ENCODE peak calls at places on chromosome 16, in four cellular contexts. Q, L, F and G are unnamed samples.

GRCh38 chr16:86382067-86382773 is 128.1 kb upstream of the FOXF1 start:
- DNase-seq in F (no peak), L (no peak), Q (no peak), G (no peak)

GRCh38 chr16:8943001-8943763 is 20.5 kb downstream of the USP7 start:
- DNase-seq in F (no peak), Q (no peak), L (no peak), G (peak)

GRCh38 chr16:52469775-52470174 is 77.2 kb downstream of the TOX3 start:
- DNase-seq in L (no peak), Q (no peak), F (no peak), G (peak)

GRCh38 chr16:87828071-87828971 is 41.0 kb downstream of the SLC7A5 start:
- DNase-seq in L (no peak), Q (no peak), F (no peak), G (no peak)

GRCh38 chr16:46836521-46837292 is 5.7 kb upstream of the C16orf87 start:
- DNase-seq in Q (no peak), L (no peak), F (no peak), G (no peak)

GRCh38 chr16:17591655-17592405 is 121.1 kb upstream of the XYLT1 start:
- DNase-seq in F (no peak), Q (no peak), L (peak), G (peak)

GRCh38 chr16:3952342-3953131 is 72.0 kb upstream of the CREBBP start:
- DNase-seq in L (peak), Q (no peak), F (no peak), G (peak)

GRCh38 chr16:51636913-51637743 is 486.1 kb upstream of the SALL1 start:
- DNase-seq in Q (peak), L (peak), F (no peak), G (peak)

GRCh38 chr16:19513377-19514053 is 8.4 kb downstream of the GDE1 start:
- DNase-seq in L (no peak), F (peak), Q (peak), G (no peak)

GRCh38 chr16:74309789-74310781 is 13.5 kb downstream of the PSMD7 start:
- DNase-seq in Q (peak), F (peak), L (peak), G (peak)

GRCh38 chr16:51876934-51877333 is 670.0 kb downstream of the TOX3 start:
- DNase-seq in F (peak), L (no peak), Q (no peak), G (no peak)

GRCh38 chr16:81041696-81042095 is 6.1 kb downstream of the ATMIN start:
- DNase-seq in L (no peak), F (no peak), Q (no peak), G (peak)

GRCh38 chr16:88454315-88455057 is 1.4 kb downstream of the ZFPM1 start:
- DNase-seq in L (peak), Q (no peak), F (no peak), G (no peak)

GRCh38 chr16:3998793-3999478 is 117.3 kb downstream of the ADCY9 start:
- DNase-seq in Q (peak), F (peak), L (peak), G (peak)

GRCh38 chr16:81451753-81452680 is 7.4 kb downstream of the CMIP start:
- DNase-seq in Q (no peak), F (peak), L (no peak), G (peak)

GRCh38 chr16:79721186-79721745 is 120.7 kb upstream of the MAF start:
- DNase-seq in Q (no peak), L (no peak), F (no peak), G (no peak)

GRCh38 chr16:70482624-70483023 is 28.2 kb downstream of the FCSK start:
- DNase-seq in F (peak), Q (no peak), L (peak), G (no peak)

GRCh38 chr16:25256821-25257503 is 683 bp downstream of the ZKSCAN2 start:
- DNase-seq in F (peak), L (peak), Q (peak), G (no peak)

GRCh38 chr16:440627-441026 is 15.2 kb downstream of the RAB11FIP3 start:
- DNase-seq in F (no peak), L (no peak), Q (no peak), G (no peak)

GRCh38 chr16:51409001-51409675 is 258.1 kb upstream of the SALL1 start:
- DNase-seq in L (peak), F (peak), Q (peak), G (no peak)

GRCh38 chr16:69611103-69611640 is 45.4 kb downstream of the NFAT5 start:
- DNase-seq in F (no peak), Q (no peak), L (no peak), G (no peak)

GRCh38 chr16:57159447-57159846 is 26.4 kb downstream of the PSME3IP1 start:
- DNase-seq in L (no peak), F (no peak), Q (no peak), G (no peak)

GRCh38 chr16:22424161-22424937 is 49.9 kb upstream of the CDR2 start:
- DNase-seq in Q (no peak), F (no peak), L (peak), G (no peak)

GRCh38 chr16:12803203-12804093 is at the start of gene CPPED1:
- DNase-seq in L (peak), F (peak), Q (peak), G (peak)

GRCh38 chr16:27740496-27741201 is 190.7 kb downstream of the KATNIP start:
- DNase-seq in L (no peak), F (no peak), Q (no peak), G (no peak)

GRCh38 chr16:19252904-19253303 is 32.6 kb upstream of the CLEC19A start:
- DNase-seq in F (no peak), Q (no peak), L (no peak), G (no peak)

GRCh38 chr16:53899471-53899870 is 195.5 kb downstream of the FTO start:
- DNase-seq in Q (no peak), L (peak), F (no peak), G (no peak)

GRCh38 chr16:88365244-88365865 is 17.4 kb upstream of the ZNF469 start:
- DNase-seq in F (no peak), Q (no peak), L (no peak), G (no peak)

GRCh38 chr16:56932588-56933265 is 785 bp downstream of the HERPUD1 start:
- DNase-seq in L (peak), Q (peak), F (peak), G (peak)

GRCh38 chr16:11712122-11712521 is 30.5 kb downstream of the TXNDC11 start:
- DNase-seq in L (no peak), F (no peak), Q (no peak), G (no peak)

GRCh38 chr16:10465821-10466220 is 80.0 kb downstream of the ATF7IP2 start:
- DNase-seq in F (peak), Q (no peak), L (peak), G (no peak)

GRCh38 chr16:22117666-22118065 is 25.3 kb downstream of the VWA3A start:
- DNase-seq in Q (no peak), L (no peak), F (no peak), G (no peak)

GRCh38 chr16:59698341-59698979 is 964.3 kb upstream of the GOT2 start:
- DNase-seq in L (peak), Q (no peak), F (peak), G (no peak)

GRCh38 chr16:30444231-30445148 is 1.2 kb downstream of the SEPHS2 start:
- DNase-seq in F (no peak), L (no peak), Q (no peak), G (no peak)

GRCh38 chr16:25395528-25395927 is 137.9 kb upstream of the ZKSCAN2 start:
- DNase-seq in L (no peak), F (no peak), Q (no peak), G (peak)

GRCh38 chr16:57366544-57367040 is 5.7 kb upstream of the CX3CL1 start:
- DNase-seq in Q (no peak), L (no peak), F (no peak), G (no peak)

GRCh38 chr16:11852092-11852809 is 909 bp upstream of the RSL1D1 start:
- DNase-seq in F (peak), Q (no peak), L (no peak), G (no peak)

GRCh38 chr16:54873081-54873480 is 57.6 kb upstream of the IRX5 start:
- DNase-seq in L (peak), Q (no peak), F (no peak), G (peak)

GRCh38 chr16:53848277-53848942 is 144.5 kb downstream of the FTO start:
- DNase-seq in F (no peak), Q (peak), L (no peak), G (no peak)

GRCh38 chr16:49737541-49737940 is 118.4 kb downstream of the ZNF423 start:
- DNase-seq in L (no peak), F (no peak), Q (no peak), G (no peak)

GRCh38 chr16:49731911-49732310 is 124.0 kb downstream of the ZNF423 start:
- DNase-seq in L (no peak), Q (no peak), F (no peak), G (peak)

GRCh38 chr16:49734330-49734729 is 121.6 kb downstream of the ZNF423 start:
- DNase-seq in Q (no peak), L (no peak), F (no peak), G (peak)

GRCh38 chr16:49727611-49728010 is 128.3 kb downstream of the ZNF423 start:
- DNase-seq in F (no peak), L (no peak), Q (no peak), G (no peak)

GRCh38 chr16:49733278-49734009 is 122.5 kb downstream of the ZNF423 start:
- DNase-seq in Q (no peak), L (no peak), F (no peak), G (no peak)
- H3K9ac ChIP-seq in Q (no peak), L (no peak), F (no peak), G (no peak)

GRCh38 chr16:1775846-1776671 is 3.1 kb upstream of the MRPS34 start:
- DNase-seq in Q (no peak), F (no peak), L (no peak), G (no peak)

GRCh38 chr16:1772908-1773702 is at the start of gene MRPS34:
- DNase-seq in F (peak), Q (peak), L (peak), G (peak)

GRCh38 chr16:1773703-1774455 is 945 bp upstream of the MRPS34 start:
- DNase-seq in F (peak), Q (peak), L (peak), G (no peak)

GRCh38 chr16:1775006-1775845 is 2.3 kb upstream of the MRPS34 start:
- DNase-seq in F (no peak), L (no peak), Q (no peak), G (no peak)

DNA sequence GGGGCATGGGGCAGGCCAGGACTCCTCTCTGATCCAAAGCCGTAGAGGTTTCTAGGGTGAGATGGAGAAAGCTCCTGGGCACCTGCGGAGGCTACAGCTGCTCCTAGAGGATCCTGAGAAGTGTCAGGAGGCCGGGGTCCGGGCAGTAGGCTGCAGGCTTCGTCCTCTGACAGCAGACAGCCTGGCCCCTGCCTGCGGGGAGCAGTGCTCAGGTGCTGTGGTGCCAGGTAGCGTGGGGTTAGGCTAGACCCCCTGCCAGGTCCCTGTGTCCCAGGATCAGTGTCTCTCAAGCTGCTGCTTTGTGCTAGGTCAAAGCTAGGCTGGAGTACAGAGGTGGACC is 1.5 kb upstream of the MRPS34 start:
- DNase-seq in F (no peak), Q (no peak), L (no peak), G (no peak)
- H3K9ac ChIP-seq in F (peak), Q (peak), L (peak), G (peak)

GRCh38 chr16:31477220-31478216 is 5.4 kb upstream of the SLC5A2 start:
- DNase-seq in F (no peak), Q (no peak), L (no peak), G (peak)
- H3K9ac ChIP-seq in F (no peak), Q (no peak), L (no peak), G (peak)

DNA sequence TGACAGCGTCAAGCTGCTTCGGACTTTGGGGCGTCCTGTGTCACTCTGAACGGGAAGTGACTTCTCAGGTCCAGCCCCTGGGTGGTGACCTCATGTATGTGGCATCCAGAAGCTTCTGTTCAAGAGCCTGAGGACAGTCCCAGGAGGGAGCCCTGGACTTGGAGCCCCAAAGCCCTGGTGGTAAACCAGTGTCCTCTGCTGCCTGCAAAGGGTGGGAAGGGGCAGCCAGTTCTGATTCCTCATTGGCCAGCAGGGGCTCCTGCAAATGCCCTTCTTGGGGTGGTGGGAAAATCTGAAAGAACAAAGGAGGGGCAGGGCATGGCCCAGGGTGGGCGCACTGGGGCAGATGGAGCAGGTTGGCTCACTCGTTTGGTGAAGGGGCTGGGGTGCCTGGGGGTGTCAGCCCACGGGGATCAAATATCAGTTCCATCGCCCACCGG is 1.6 kb downstream of the OSGIN1 start:
- DNase-seq in Q (peak), F (peak), L (peak), G (peak)
- H3K9ac ChIP-seq in Q (peak), F (peak), L (no peak), G (no peak)

DNA sequence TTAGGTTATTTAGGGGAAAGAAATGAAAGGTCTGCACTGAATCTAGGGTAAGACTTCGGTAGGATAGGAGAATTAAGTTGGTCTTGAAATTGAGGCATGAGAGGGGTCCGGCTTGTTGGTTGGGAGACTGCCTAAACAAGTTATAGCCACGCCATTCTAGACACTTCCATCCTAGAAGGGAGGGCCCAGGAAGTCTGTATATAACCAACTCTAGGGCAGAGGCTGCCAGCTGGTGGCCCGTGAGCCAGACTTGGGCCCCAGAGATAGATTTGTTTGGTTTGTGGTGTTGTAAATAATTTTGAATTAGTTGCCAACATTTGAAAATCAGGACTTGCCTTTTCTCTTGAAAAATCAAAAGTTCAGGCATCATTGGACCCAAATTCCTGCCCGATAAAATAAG is 15.8 kb downstream of the SLC7A6 start:
- DNase-seq in F (no peak), L (no peak), Q (no peak), G (no peak)
- H3K9ac ChIP-seq in F (no peak), L (no peak), Q (no peak), G (no peak)

GRCh38 chr16:89506791-89507191 is 1.4 kb upstream of the SPG7 start:
- DNase-seq in F (no peak), Q (no peak), L (peak), G (no peak)
- H3K9ac ChIP-seq in F (peak), Q (peak), L (peak), G (peak)

DNA sequence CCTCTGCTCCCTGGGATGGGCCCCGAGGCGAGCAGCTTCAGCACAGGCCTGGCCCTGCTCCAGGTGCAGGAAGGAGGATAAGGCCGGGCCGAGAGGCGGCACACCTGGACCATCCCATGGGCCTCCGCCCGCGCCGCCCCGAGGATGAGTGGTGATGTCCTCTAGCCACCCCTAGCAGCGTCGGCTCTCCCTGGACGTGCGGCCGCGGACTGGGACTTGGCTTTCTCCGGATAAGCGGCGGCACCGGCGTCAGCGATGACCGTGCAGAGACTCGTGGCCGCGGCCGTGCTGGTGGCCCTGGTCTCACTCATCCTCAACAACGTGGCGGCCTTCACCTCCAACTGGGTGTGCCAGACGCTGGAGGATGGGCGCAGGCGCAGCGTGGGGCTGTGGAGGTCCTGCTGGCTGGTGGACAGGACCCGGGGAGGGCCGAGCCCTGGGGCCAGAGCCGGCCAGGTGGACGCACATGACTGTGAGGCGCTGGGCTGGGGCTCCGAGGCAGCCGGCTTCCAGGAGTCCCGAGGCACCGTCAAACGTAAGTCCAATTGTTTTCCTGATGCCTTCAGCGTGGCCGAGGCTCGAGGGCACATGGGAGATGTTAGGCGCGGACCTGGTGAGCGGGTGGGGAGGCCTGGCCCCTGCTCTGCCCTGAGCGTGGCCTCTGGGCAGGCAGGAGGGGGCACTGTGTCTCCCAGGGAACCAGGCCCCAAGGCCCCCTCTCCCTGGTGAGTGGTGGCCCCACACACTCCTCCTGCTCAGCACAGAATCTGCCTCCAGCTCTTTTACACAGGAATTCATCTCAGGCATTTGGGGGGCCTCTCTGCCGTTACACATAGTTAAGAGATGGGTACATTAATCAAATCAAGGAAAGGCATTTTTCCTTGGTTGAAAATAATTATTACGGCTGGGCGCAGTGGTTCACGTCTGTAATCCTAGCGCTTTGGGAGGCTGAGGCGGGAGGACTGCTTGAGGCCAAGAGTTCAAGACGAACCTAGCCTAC is 855 bp downstream of the TMEM204 start:
- DNase-seq in L (peak), F (peak), Q (no peak), G (no peak)
- H3K9ac ChIP-seq in L (peak), F (peak), Q (peak), G (no peak)

DNA sequence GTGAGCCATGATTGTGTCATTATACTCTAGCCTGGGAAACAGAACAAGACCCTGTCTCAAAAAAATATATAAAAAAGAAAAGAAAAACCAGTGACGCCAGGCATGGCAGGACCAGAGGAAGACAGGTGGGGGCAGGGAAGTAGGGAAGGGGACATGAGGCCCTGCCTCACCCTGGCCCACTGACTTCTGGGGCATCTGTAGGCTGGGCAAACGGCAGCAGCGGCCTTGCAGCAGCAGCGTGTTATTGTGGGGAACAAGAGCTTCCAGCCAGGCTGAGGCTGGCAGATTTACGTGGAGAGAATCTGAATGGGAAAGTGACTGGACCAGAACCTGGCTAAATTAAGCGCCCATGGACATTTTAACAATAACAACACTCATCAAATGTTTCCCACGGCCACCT is 19.4 kb downstream of the CMTM4 start:
- DNase-seq in F (no peak), L (no peak), Q (no peak), G (no peak)
- H3K9ac ChIP-seq in F (no peak), L (no peak), Q (no peak), G (no peak)